ENCODE peak calls at places on chromosomes 2 and 18, in eight cellular contexts. Q is HFFc6, U is omental fat pad, J is mucosa of descending colon, I is psoas muscle, D is endodermal cell, O is OCI-LY7, S is WERI-Rb-1. X is an unnamed sample.

GRCh38 chr18:37516361-37516853 is 49.2 kb downstream of the CELF4 start:
- DNase-seq in Q (no peak), U (no peak), J (no peak), I (no peak), D (no peak), O (no peak), S (no peak), X (peak; percentile 32)

GRCh38 chr2:3114406-3115185 is 263.0 kb downstream of the EIPR1 start:
- DNase-seq in Q (no peak), U (no peak), J (no peak), I (no peak), D (no peak), O (no peak), S (no peak), X (no peak)

GRCh38 chr2:3493610-3493997 is 25.7 kb downstream of the ADI1 start:
- DNase-seq in Q (no peak), U (peak; percentile 36), J (no peak), I (no peak), D (peak; percentile 82), O (no peak), S (peak; percentile 91), X (no peak)

GRCh38 chr2:206642075-206643025 is at the start of gene FAM237A:
- DNase-seq in Q (no peak), U (no peak), J (peak; percentile 36), I (peak; percentile 12), D (peak; percentile 91), O (peak; percentile 1), S (no peak), X (peak; percentile 35)

GRCh38 chr18:25305584-25305983 is 46.4 kb downstream of the ZNF521 start:
- DNase-seq in Q (no peak), U (no peak), J (no peak), I (no peak), D (no peak), O (no peak), S (no peak), X (no peak)

GRCh38 chr2:109212836-109213563 is 84.0 kb downstream of the SH3RF3 start:
- DNase-seq in Q (no peak), U (no peak), J (no peak), I (no peak), D (no peak), O (no peak), S (no peak), X (no peak)

GRCh38 chr18:74012954-74013630 is 134.5 kb downstream of the FBXO15 start:
- DNase-seq in Q (no peak), U (no peak), J (no peak), I (no peak), D (no peak), O (no peak), S (no peak), X (no peak)

GRCh38 chr2:205763708-205764501 is 81.6 kb downstream of the NRP2 start:
- DNase-seq in Q (peak; percentile 89), U (no peak), J (peak; percentile 64), I (peak; percentile 42), D (peak; percentile 97), O (no peak), S (no peak), X (peak; percentile 59)

GRCh38 chr2:225122582-225123486 is 80.6 kb upstream of the DOCK10 start:
- DNase-seq in Q (peak; percentile 48), U (no peak), J (no peak), I (no peak), D (no peak), O (peak; percentile 44), S (peak; percentile 19), X (no peak)

GRCh38 chr2:234747833-234748559 is 203.8 kb upstream of the SH3BP4 start:
- DNase-seq in Q (no peak), U (no peak), J (no peak), I (no peak), D (no peak), O (no peak), S (no peak), X (no peak)

GRCh38 chr2:179981085-179981484 is 26.0 kb downstream of the CWC22 start:
- DNase-seq in Q (peak; percentile 56), U (no peak), J (no peak), I (no peak), D (no peak), O (no peak), S (no peak), X (no peak)

GRCh38 chr2:41785623-41786022 is 262.2 kb upstream of the PKDCC start:
- DNase-seq in Q (no peak), U (no peak), J (no peak), I (no peak), D (no peak), O (no peak), S (no peak), X (no peak)

GRCh38 chr2:25697559-25698341 is 24.4 kb upstream of the DTNB start:
- DNase-seq in Q (no peak), U (no peak), J (no peak), I (no peak), D (peak; percentile 67), O (no peak), S (no peak), X (no peak)

DNA sequence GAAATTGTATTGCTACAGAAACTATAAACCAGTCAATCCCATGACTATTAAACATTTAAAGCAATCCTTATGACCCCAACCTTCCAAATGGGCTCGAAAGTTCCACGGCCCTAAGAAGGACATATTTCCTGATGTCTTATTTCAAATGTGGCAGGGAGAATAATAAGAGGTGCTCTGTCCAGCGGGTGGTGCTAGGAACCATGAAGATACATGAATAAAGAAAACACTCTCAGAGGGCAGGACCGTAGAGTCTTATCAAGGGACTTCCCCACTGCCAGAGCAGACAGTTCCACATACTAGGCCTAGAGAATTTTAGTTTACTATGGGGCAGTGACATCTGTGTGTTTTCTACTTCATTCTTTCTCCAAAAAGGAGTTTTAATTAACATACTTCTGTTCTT is 187.1 kb upstream of the PIK3C3 start:
- DNase-seq in Q (peak; percentile 60), U (no peak), J (no peak), I (no peak), D (peak; percentile 63), O (no peak), S (peak; percentile 49), X (no peak)
- TF ChIP-seq CTCF in Q (peak; percentile 64), U (no peak), J (no peak), I (no peak), D (peak; percentile 58), O (no peak), S (peak; percentile 24), X (no peak)

GRCh38 chr18:58044370-58045264 is 591 bp downstream of the NEDD4L start:
- DNase-seq in Q (no peak), U (peak; percentile 27), J (peak; percentile 77), I (peak; percentile 43), D (peak; percentile 87), O (peak; percentile 40), S (peak; percentile 43), X (peak; percentile 85)

GRCh38 chr18:58046794-58047555 is 2.9 kb downstream of the NEDD4L start:
- DNase-seq in Q (no peak), U (no peak), J (no peak), I (no peak), D (no peak), O (no peak), S (peak; percentile 44), X (no peak)

GRCh38 chr18:58043452-58044369 is at the start of gene NEDD4L:
- DNase-seq in Q (peak; percentile 65), U (peak; percentile 48), J (peak; percentile 91), I (peak; percentile 76), D (peak; percentile 94), O (peak; percentile 71), S (peak; percentile 93), X (peak; percentile 88)

GRCh38 chr18:58046087-58046793 is 2.2 kb downstream of the NEDD4L start:
- DNase-seq in Q (no peak), U (no peak), J (no peak), I (no peak), D (peak; percentile 71), O (no peak), S (no peak), X (no peak)

GRCh38 chr18:58045265-58046086 is 1.4 kb downstream of the NEDD4L start:
- DNase-seq in Q (no peak), U (peak; percentile 36), J (peak; percentile 85), I (peak; percentile 13), D (peak; percentile 90), O (no peak), S (peak; percentile 85), X (peak; percentile 87)
- TF ChIP-seq CTCF in Q (no peak), U (no peak), J (no peak), I (no peak), D (no peak), O (no peak), S (no peak), X (no peak)

GRCh38 chr2:134228493-134228903 is 25.4 kb upstream of the MGAT5 start:
- DNase-seq in Q (peak; percentile 42), U (no peak), J (no peak), I (no peak), D (no peak), O (no peak), S (no peak), X (no peak)
- TF ChIP-seq CTCF in Q (peak; percentile 83), U (no peak), J (peak; percentile 28), I (peak; percentile 18), D (peak; percentile 68), O (peak; percentile 86), S (peak; percentile 49), X (no peak)

DNA sequence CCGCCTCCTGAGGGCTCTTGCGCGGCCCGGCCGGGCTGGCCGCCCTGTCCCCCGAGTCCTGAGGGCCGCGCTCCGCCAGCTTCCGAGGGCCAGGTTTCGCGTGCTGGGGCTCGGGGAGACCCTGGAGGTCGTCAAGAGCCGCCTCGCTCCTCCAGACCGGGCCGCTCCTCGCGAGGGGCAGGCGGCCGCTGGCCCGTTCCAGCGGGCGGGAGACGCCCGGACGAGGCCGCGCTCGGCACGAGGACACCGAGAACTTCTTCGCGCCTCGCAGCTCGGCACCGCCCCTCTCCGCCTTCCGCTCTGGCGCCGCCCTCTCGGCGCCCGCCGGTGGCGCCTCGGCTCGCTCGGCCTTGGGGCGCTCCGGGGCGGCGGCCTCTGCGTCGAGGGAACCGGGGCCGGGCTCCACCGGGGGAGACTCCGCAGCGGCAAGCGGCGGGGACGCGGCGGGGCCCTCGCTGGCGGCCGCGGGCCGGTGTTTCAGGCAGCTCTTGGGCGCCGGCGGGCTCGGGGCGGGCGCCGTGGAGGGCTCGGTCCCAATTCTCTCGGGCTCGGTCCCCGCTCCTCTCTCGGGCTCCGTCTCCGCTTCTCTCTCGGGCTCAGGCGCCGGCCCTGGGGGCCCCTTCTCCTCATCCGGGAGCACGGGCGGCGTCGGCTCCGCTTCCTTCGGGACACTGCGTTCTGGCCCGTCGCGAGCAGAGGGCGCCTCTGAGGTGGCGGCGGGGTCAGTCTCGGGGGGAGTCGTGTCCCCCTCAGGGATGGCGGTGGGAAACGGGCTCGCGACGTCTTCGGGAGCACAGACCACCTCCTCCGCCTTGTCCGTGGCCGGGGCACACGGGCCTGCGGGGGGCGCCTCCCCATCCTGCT is 91.6 kb upstream of the MGAT4A start:
- DNase-seq in Q (no peak), U (no peak), J (peak; percentile 63), I (peak; percentile 53), D (peak; percentile 87), O (no peak), S (no peak), X (peak; percentile 37)
- TF ChIP-seq CTCF in Q (no peak), U (no peak), J (no peak), I (peak; percentile 17), D (peak; percentile 65), O (no peak), S (peak; percentile 5), X (no peak)

DNA sequence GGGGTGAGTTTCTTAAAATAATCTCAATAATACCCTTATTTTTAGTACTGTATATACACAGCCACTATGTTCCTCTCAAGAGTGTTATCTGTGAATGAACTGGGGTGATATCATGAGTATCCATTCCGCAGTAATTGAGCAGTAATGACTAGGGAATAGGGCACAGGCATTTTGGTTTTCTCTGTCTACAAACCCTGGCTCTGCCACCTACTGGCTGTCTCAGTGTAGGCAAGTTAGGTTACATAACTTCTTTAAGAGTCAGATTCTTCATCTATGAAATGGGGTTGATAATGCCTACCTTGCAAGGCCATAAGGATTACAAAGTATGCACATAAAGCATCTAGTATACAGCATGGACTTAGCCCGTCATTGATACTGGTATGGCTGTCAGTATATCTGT is 555.8 kb downstream of the NRXN1 start:
- DNase-seq in Q (no peak), U (no peak), J (no peak), I (no peak), D (peak; percentile 55), O (no peak), S (no peak), X (no peak)
- TF ChIP-seq CTCF in Q (no peak), U (no peak), J (no peak), I (no peak), D (peak; percentile 76), O (peak; percentile 52), S (peak; percentile 63), X (no peak)